ENCODE peak calls at places on chromosomes 1 and 21, in nine cellular contexts. One of them, this sample, is unnamed.

GRCh38 chr21:43273016-43273707 is 104.4 kb downstream of the CRYAA start:
- DNase-seq in activated naive CD4-positive, alpha-beta T cell treated with anti-CD3 and anti-CD28 coated beads for 36 hours: no peak
- DNase-seq in NCI-H1092 treated with DMSO at 0.1 percent for 48 hours: no peak
- DNase-seq in anterior cingulate cortex: no peak
- DNase-seq in cardiac muscle cell: no peak
- DNase-seq in stimulated activated CD8-positive, alpha-beta memory T cell treated with anti-CD3 and anti-CD28 coated beads, Interleukin-15, amount 100 ng/mL, for 4 hours: no peak
- DNase-seq in endothelial cell: no peak
- DNase-seq in NCI-H526 treated with DMSO at 0.1 percent for 48 hours: no peak
- DNase-seq in lower lobe of right lung: peak
- DNase-seq in this sample: peak

GRCh38 chr1:5734996-5735395 is 257.2 kb downstream of the NPHP4 start:
- DNase-seq in lower lobe of right lung: peak
- DNase-seq in stimulated activated CD8-positive, alpha-beta memory T cell treated with anti-CD3 and anti-CD28 coated beads, Interleukin-15, amount 100 ng/mL, for 4 hours: no peak
- DNase-seq in cardiac muscle cell: no peak
- DNase-seq in anterior cingulate cortex: no peak
- DNase-seq in NCI-H1092 treated with DMSO at 0.1 percent for 48 hours: no peak
- DNase-seq in endothelial cell: no peak
- DNase-seq in NCI-H526 treated with DMSO at 0.1 percent for 48 hours: no peak
- DNase-seq in activated naive CD4-positive, alpha-beta T cell treated with anti-CD3 and anti-CD28 coated beads for 36 hours: no peak
- DNase-seq in this sample: peak

GRCh38 chr1:55669308-55669707 is 454.1 kb upstream of the USP24 start:
- DNase-seq in anterior cingulate cortex: no peak
- DNase-seq in cardiac muscle cell: peak
- DNase-seq in NCI-H1092 treated with DMSO at 0.1 percent for 48 hours: no peak
- DNase-seq in NCI-H526 treated with DMSO at 0.1 percent for 48 hours: no peak
- DNase-seq in lower lobe of right lung: no peak
- DNase-seq in activated naive CD4-positive, alpha-beta T cell treated with anti-CD3 and anti-CD28 coated beads for 36 hours: no peak
- DNase-seq in endothelial cell: no peak
- DNase-seq in stimulated activated CD8-positive, alpha-beta memory T cell treated with anti-CD3 and anti-CD28 coated beads, Interleukin-15, amount 100 ng/mL, for 4 hours: no peak
- DNase-seq in this sample: no peak

GRCh38 chr1:171351961-171352360 is 38.0 kb downstream of the FMO4 start:
- DNase-seq in cardiac muscle cell: no peak
- DNase-seq in lower lobe of right lung: no peak
- DNase-seq in NCI-H526 treated with DMSO at 0.1 percent for 48 hours: no peak
- DNase-seq in activated naive CD4-positive, alpha-beta T cell treated with anti-CD3 and anti-CD28 coated beads for 36 hours: no peak
- DNase-seq in anterior cingulate cortex: no peak
- DNase-seq in stimulated activated CD8-positive, alpha-beta memory T cell treated with anti-CD3 and anti-CD28 coated beads, Interleukin-15, amount 100 ng/mL, for 4 hours: no peak
- DNase-seq in endothelial cell: no peak
- DNase-seq in NCI-H1092 treated with DMSO at 0.1 percent for 48 hours: no peak
- DNase-seq in this sample: no peak

GRCh38 chr1:103109291-103109920 is 1.1 kb upstream of the COL11A1 start:
- DNase-seq in NCI-H526 treated with DMSO at 0.1 percent for 48 hours: peak
- DNase-seq in activated naive CD4-positive, alpha-beta T cell treated with anti-CD3 and anti-CD28 coated beads for 36 hours: no peak
- DNase-seq in NCI-H1092 treated with DMSO at 0.1 percent for 48 hours: no peak
- DNase-seq in anterior cingulate cortex: no peak
- DNase-seq in endothelial cell: no peak
- DNase-seq in stimulated activated CD8-positive, alpha-beta memory T cell treated with anti-CD3 and anti-CD28 coated beads, Interleukin-15, amount 100 ng/mL, for 4 hours: no peak
- DNase-seq in lower lobe of right lung: no peak
- DNase-seq in cardiac muscle cell: no peak
- DNase-seq in this sample: no peak

GRCh38 chr1:93977546-93977945 is 68.3 kb upstream of the GCLM start:
- DNase-seq in activated naive CD4-positive, alpha-beta T cell treated with anti-CD3 and anti-CD28 coated beads for 36 hours: no peak
- DNase-seq in stimulated activated CD8-positive, alpha-beta memory T cell treated with anti-CD3 and anti-CD28 coated beads, Interleukin-15, amount 100 ng/mL, for 4 hours: no peak
- DNase-seq in NCI-H526 treated with DMSO at 0.1 percent for 48 hours: no peak
- DNase-seq in cardiac muscle cell: peak
- DNase-seq in anterior cingulate cortex: no peak
- DNase-seq in lower lobe of right lung: no peak
- DNase-seq in NCI-H1092 treated with DMSO at 0.1 percent for 48 hours: no peak
- DNase-seq in endothelial cell: no peak
- DNase-seq in this sample: no peak

GRCh38 chr1:48422009-48422408 is 50.0 kb downstream of the SPATA6 start:
- DNase-seq in activated naive CD4-positive, alpha-beta T cell treated with anti-CD3 and anti-CD28 coated beads for 36 hours: no peak
- DNase-seq in stimulated activated CD8-positive, alpha-beta memory T cell treated with anti-CD3 and anti-CD28 coated beads, Interleukin-15, amount 100 ng/mL, for 4 hours: no peak
- DNase-seq in endothelial cell: no peak
- DNase-seq in anterior cingulate cortex: no peak
- DNase-seq in cardiac muscle cell: no peak
- DNase-seq in lower lobe of right lung: no peak
- DNase-seq in NCI-H526 treated with DMSO at 0.1 percent for 48 hours: no peak
- DNase-seq in NCI-H1092 treated with DMSO at 0.1 percent for 48 hours: no peak
- DNase-seq in this sample: no peak

GRCh38 chr21:42583150-42583991 is 69.7 kb downstream of the SLC37A1 start:
- DNase-seq in endothelial cell: no peak
- DNase-seq in cardiac muscle cell: no peak
- DNase-seq in activated naive CD4-positive, alpha-beta T cell treated with anti-CD3 and anti-CD28 coated beads for 36 hours: no peak
- DNase-seq in NCI-H1092 treated with DMSO at 0.1 percent for 48 hours: no peak
- DNase-seq in lower lobe of right lung: no peak
- DNase-seq in NCI-H526 treated with DMSO at 0.1 percent for 48 hours: no peak
- DNase-seq in stimulated activated CD8-positive, alpha-beta memory T cell treated with anti-CD3 and anti-CD28 coated beads, Interleukin-15, amount 100 ng/mL, for 4 hours: no peak
- DNase-seq in anterior cingulate cortex: no peak
- DNase-seq in this sample: peak

GRCh38 chr1:231828182-231828920 is 201.8 kb downstream of the DISC1 start:
- DNase-seq in endothelial cell: no peak
- DNase-seq in NCI-H526 treated with DMSO at 0.1 percent for 48 hours: no peak
- DNase-seq in lower lobe of right lung: no peak
- DNase-seq in stimulated activated CD8-positive, alpha-beta memory T cell treated with anti-CD3 and anti-CD28 coated beads, Interleukin-15, amount 100 ng/mL, for 4 hours: no peak
- DNase-seq in anterior cingulate cortex: no peak
- DNase-seq in cardiac muscle cell: peak
- DNase-seq in NCI-H1092 treated with DMSO at 0.1 percent for 48 hours: no peak
- DNase-seq in activated naive CD4-positive, alpha-beta T cell treated with anti-CD3 and anti-CD28 coated beads for 36 hours: no peak
- DNase-seq in this sample: no peak

GRCh38 chr1:171941920-171942319 is 100.6 kb downstream of the DNM3 start:
- DNase-seq in endothelial cell: no peak
- DNase-seq in NCI-H1092 treated with DMSO at 0.1 percent for 48 hours: no peak
- DNase-seq in cardiac muscle cell: no peak
- DNase-seq in stimulated activated CD8-positive, alpha-beta memory T cell treated with anti-CD3 and anti-CD28 coated beads, Interleukin-15, amount 100 ng/mL, for 4 hours: no peak
- DNase-seq in activated naive CD4-positive, alpha-beta T cell treated with anti-CD3 and anti-CD28 coated beads for 36 hours: no peak
- DNase-seq in lower lobe of right lung: no peak
- DNase-seq in NCI-H526 treated with DMSO at 0.1 percent for 48 hours: no peak
- DNase-seq in anterior cingulate cortex: no peak
- DNase-seq in this sample: no peak

GRCh38 chr1:212578043-212578442 is 30.5 kb upstream of the ATF3 start:
- DNase-seq in lower lobe of right lung: no peak
- DNase-seq in activated naive CD4-positive, alpha-beta T cell treated with anti-CD3 and anti-CD28 coated beads for 36 hours: no peak
- DNase-seq in NCI-H526 treated with DMSO at 0.1 percent for 48 hours: no peak
- DNase-seq in cardiac muscle cell: no peak
- DNase-seq in NCI-H1092 treated with DMSO at 0.1 percent for 48 hours: no peak
- DNase-seq in anterior cingulate cortex: no peak
- DNase-seq in stimulated activated CD8-positive, alpha-beta memory T cell treated with anti-CD3 and anti-CD28 coated beads, Interleukin-15, amount 100 ng/mL, for 4 hours: no peak
- DNase-seq in endothelial cell: no peak
- DNase-seq in this sample: no peak

GRCh38 chr1:235939488-235939775 is 72.7 kb upstream of the LYST start:
- DNase-seq in NCI-H1092 treated with DMSO at 0.1 percent for 48 hours: no peak
- DNase-seq in NCI-H526 treated with DMSO at 0.1 percent for 48 hours: no peak
- DNase-seq in anterior cingulate cortex: no peak
- DNase-seq in lower lobe of right lung: no peak
- DNase-seq in activated naive CD4-positive, alpha-beta T cell treated with anti-CD3 and anti-CD28 coated beads for 36 hours: no peak
- DNase-seq in endothelial cell: no peak
- DNase-seq in cardiac muscle cell: no peak
- DNase-seq in stimulated activated CD8-positive, alpha-beta memory T cell treated with anti-CD3 and anti-CD28 coated beads, Interleukin-15, amount 100 ng/mL, for 4 hours: no peak
- DNase-seq in this sample: no peak

GRCh38 chr1:179955731-179956130 is 1.1 kb downstream of the CEP350 start:
- DNase-seq in lower lobe of right lung: no peak
- DNase-seq in NCI-H1092 treated with DMSO at 0.1 percent for 48 hours: no peak
- DNase-seq in endothelial cell: no peak
- DNase-seq in NCI-H526 treated with DMSO at 0.1 percent for 48 hours: no peak
- DNase-seq in anterior cingulate cortex: no peak
- DNase-seq in cardiac muscle cell: no peak
- DNase-seq in stimulated activated CD8-positive, alpha-beta memory T cell treated with anti-CD3 and anti-CD28 coated beads, Interleukin-15, amount 100 ng/mL, for 4 hours: no peak
- DNase-seq in activated naive CD4-positive, alpha-beta T cell treated with anti-CD3 and anti-CD28 coated beads for 36 hours: no peak
- DNase-seq in this sample: no peak

GRCh38 chr1:167420510-167420909 is 97.8 kb downstream of the CD247 start:
- DNase-seq in endothelial cell: no peak
- DNase-seq in stimulated activated CD8-positive, alpha-beta memory T cell treated with anti-CD3 and anti-CD28 coated beads, Interleukin-15, amount 100 ng/mL, for 4 hours: no peak
- DNase-seq in NCI-H526 treated with DMSO at 0.1 percent for 48 hours: no peak
- DNase-seq in anterior cingulate cortex: no peak
- DNase-seq in cardiac muscle cell: peak
- DNase-seq in activated naive CD4-positive, alpha-beta T cell treated with anti-CD3 and anti-CD28 coated beads for 36 hours: no peak
- DNase-seq in NCI-H1092 treated with DMSO at 0.1 percent for 48 hours: no peak
- DNase-seq in lower lobe of right lung: no peak
- DNase-seq in this sample: no peak

GRCh38 chr1:112247036-112247597 is 148.9 kb upstream of the CTTNBP2NL start:
- DNase-seq in stimulated activated CD8-positive, alpha-beta memory T cell treated with anti-CD3 and anti-CD28 coated beads, Interleukin-15, amount 100 ng/mL, for 4 hours: no peak
- DNase-seq in lower lobe of right lung: no peak
- DNase-seq in activated naive CD4-positive, alpha-beta T cell treated with anti-CD3 and anti-CD28 coated beads for 36 hours: no peak
- DNase-seq in NCI-H1092 treated with DMSO at 0.1 percent for 48 hours: peak
- DNase-seq in endothelial cell: no peak
- DNase-seq in cardiac muscle cell: no peak
- DNase-seq in anterior cingulate cortex: no peak
- DNase-seq in NCI-H526 treated with DMSO at 0.1 percent for 48 hours: no peak
- DNase-seq in this sample: no peak

GRCh38 chr21:27104749-27105439 is 138.0 kb upstream of the ADAMTS5 start:
- DNase-seq in endothelial cell: no peak
- DNase-seq in anterior cingulate cortex: no peak
- DNase-seq in activated naive CD4-positive, alpha-beta T cell treated with anti-CD3 and anti-CD28 coated beads for 36 hours: no peak
- DNase-seq in NCI-H526 treated with DMSO at 0.1 percent for 48 hours: no peak
- DNase-seq in NCI-H1092 treated with DMSO at 0.1 percent for 48 hours: no peak
- DNase-seq in lower lobe of right lung: no peak
- DNase-seq in stimulated activated CD8-positive, alpha-beta memory T cell treated with anti-CD3 and anti-CD28 coated beads, Interleukin-15, amount 100 ng/mL, for 4 hours: no peak
- DNase-seq in cardiac muscle cell: peak
- DNase-seq in this sample: no peak

GRCh38 chr1:53526451-53527101 is 67.4 kb downstream of the DMRTB1 start:
- DNase-seq in lower lobe of right lung: peak
- DNase-seq in cardiac muscle cell: peak
- DNase-seq in anterior cingulate cortex: no peak
- DNase-seq in endothelial cell: no peak
- DNase-seq in NCI-H526 treated with DMSO at 0.1 percent for 48 hours: peak
- DNase-seq in activated naive CD4-positive, alpha-beta T cell treated with anti-CD3 and anti-CD28 coated beads for 36 hours: no peak
- DNase-seq in NCI-H1092 treated with DMSO at 0.1 percent for 48 hours: peak
- DNase-seq in stimulated activated CD8-positive, alpha-beta memory T cell treated with anti-CD3 and anti-CD28 coated beads, Interleukin-15, amount 100 ng/mL, for 4 hours: no peak
- DNase-seq in this sample: no peak

GRCh38 chr1:190478193-190479007 is 736 bp upstream of the BRINP3 start:
- DNase-seq in lower lobe of right lung: no peak
- DNase-seq in NCI-H1092 treated with DMSO at 0.1 percent for 48 hours: peak
- DNase-seq in NCI-H526 treated with DMSO at 0.1 percent for 48 hours: peak
- DNase-seq in stimulated activated CD8-positive, alpha-beta memory T cell treated with anti-CD3 and anti-CD28 coated beads, Interleukin-15, amount 100 ng/mL, for 4 hours: no peak
- DNase-seq in cardiac muscle cell: peak
- DNase-seq in activated naive CD4-positive, alpha-beta T cell treated with anti-CD3 and anti-CD28 coated beads for 36 hours: no peak
- DNase-seq in endothelial cell: peak
- DNase-seq in anterior cingulate cortex: no peak
- DNase-seq in this sample: no peak

GRCh38 chr21:39456665-39457064 is 4.9 kb downstream of the SH3BGR start:
- DNase-seq in NCI-H1092 treated with DMSO at 0.1 percent for 48 hours: no peak
- DNase-seq in stimulated activated CD8-positive, alpha-beta memory T cell treated with anti-CD3 and anti-CD28 coated beads, Interleukin-15, amount 100 ng/mL, for 4 hours: no peak
- DNase-seq in NCI-H526 treated with DMSO at 0.1 percent for 48 hours: no peak
- DNase-seq in anterior cingulate cortex: no peak
- DNase-seq in lower lobe of right lung: no peak
- DNase-seq in endothelial cell: no peak
- DNase-seq in cardiac muscle cell: no peak
- DNase-seq in activated naive CD4-positive, alpha-beta T cell treated with anti-CD3 and anti-CD28 coated beads for 36 hours: no peak
- DNase-seq in this sample: no peak

GRCh38 chr1:178371999-178372398 is 124.8 kb downstream of the CLEC20A start:
- DNase-seq in anterior cingulate cortex: no peak
- DNase-seq in cardiac muscle cell: no peak
- DNase-seq in NCI-H1092 treated with DMSO at 0.1 percent for 48 hours: no peak
- DNase-seq in NCI-H526 treated with DMSO at 0.1 percent for 48 hours: no peak
- DNase-seq in endothelial cell: peak
- DNase-seq in activated naive CD4-positive, alpha-beta T cell treated with anti-CD3 and anti-CD28 coated beads for 36 hours: no peak
- DNase-seq in lower lobe of right lung: no peak
- DNase-seq in stimulated activated CD8-positive, alpha-beta memory T cell treated with anti-CD3 and anti-CD28 coated beads, Interleukin-15, amount 100 ng/mL, for 4 hours: no peak
- DNase-seq in this sample: no peak

GRCh38 chr1:154767315-154768240 is 102.5 kb downstream of the KCNN3 start:
- DNase-seq in activated naive CD4-positive, alpha-beta T cell treated with anti-CD3 and anti-CD28 coated beads for 36 hours: no peak
- DNase-seq in endothelial cell: no peak
- DNase-seq in NCI-H526 treated with DMSO at 0.1 percent for 48 hours: no peak
- DNase-seq in lower lobe of right lung: no peak
- DNase-seq in NCI-H1092 treated with DMSO at 0.1 percent for 48 hours: peak
- DNase-seq in stimulated activated CD8-positive, alpha-beta memory T cell treated with anti-CD3 and anti-CD28 coated beads, Interleukin-15, amount 100 ng/mL, for 4 hours: no peak
- DNase-seq in anterior cingulate cortex: peak
- DNase-seq in cardiac muscle cell: peak
- DNase-seq in this sample: no peak

GRCh38 chr1:224734261-224734935 is 118.3 kb downstream of the CNIH3 start:
- DNase-seq in NCI-H526 treated with DMSO at 0.1 percent for 48 hours: no peak
- DNase-seq in cardiac muscle cell: no peak
- DNase-seq in stimulated activated CD8-positive, alpha-beta memory T cell treated with anti-CD3 and anti-CD28 coated beads, Interleukin-15, amount 100 ng/mL, for 4 hours: no peak
- DNase-seq in endothelial cell: no peak
- DNase-seq in NCI-H1092 treated with DMSO at 0.1 percent for 48 hours: no peak
- DNase-seq in anterior cingulate cortex: no peak
- DNase-seq in activated naive CD4-positive, alpha-beta T cell treated with anti-CD3 and anti-CD28 coated beads for 36 hours: no peak
- DNase-seq in lower lobe of right lung: no peak
- DNase-seq in this sample: no peak

GRCh38 chr1:82269466-82269865 is 468.7 kb downstream of the ADGRL2 start:
- DNase-seq in anterior cingulate cortex: no peak
- DNase-seq in stimulated activated CD8-positive, alpha-beta memory T cell treated with anti-CD3 and anti-CD28 coated beads, Interleukin-15, amount 100 ng/mL, for 4 hours: no peak
- DNase-seq in cardiac muscle cell: peak
- DNase-seq in activated naive CD4-positive, alpha-beta T cell treated with anti-CD3 and anti-CD28 coated beads for 36 hours: no peak
- DNase-seq in endothelial cell: no peak
- DNase-seq in NCI-H1092 treated with DMSO at 0.1 percent for 48 hours: no peak
- DNase-seq in NCI-H526 treated with DMSO at 0.1 percent for 48 hours: no peak
- DNase-seq in lower lobe of right lung: no peak
- DNase-seq in this sample: no peak

GRCh38 chr1:68969430-68969829 is 472.5 kb upstream of the DEPDC1 start:
- DNase-seq in NCI-H526 treated with DMSO at 0.1 percent for 48 hours: peak
- DNase-seq in NCI-H1092 treated with DMSO at 0.1 percent for 48 hours: no peak
- DNase-seq in lower lobe of right lung: no peak
- DNase-seq in endothelial cell: no peak
- DNase-seq in activated naive CD4-positive, alpha-beta T cell treated with anti-CD3 and anti-CD28 coated beads for 36 hours: no peak
- DNase-seq in stimulated activated CD8-positive, alpha-beta memory T cell treated with anti-CD3 and anti-CD28 coated beads, Interleukin-15, amount 100 ng/mL, for 4 hours: no peak
- DNase-seq in cardiac muscle cell: no peak
- DNase-seq in anterior cingulate cortex: no peak
- DNase-seq in this sample: no peak

GRCh38 chr1:21641967-21642366 is 27.2 kb downstream of the RAP1GAP start:
- DNase-seq in cardiac muscle cell: no peak
- DNase-seq in NCI-H1092 treated with DMSO at 0.1 percent for 48 hours: no peak
- DNase-seq in endothelial cell: no peak
- DNase-seq in lower lobe of right lung: no peak
- DNase-seq in NCI-H526 treated with DMSO at 0.1 percent for 48 hours: no peak
- DNase-seq in anterior cingulate cortex: no peak
- DNase-seq in activated naive CD4-positive, alpha-beta T cell treated with anti-CD3 and anti-CD28 coated beads for 36 hours: no peak
- DNase-seq in stimulated activated CD8-positive, alpha-beta memory T cell treated with anti-CD3 and anti-CD28 coated beads, Interleukin-15, amount 100 ng/mL, for 4 hours: no peak
- DNase-seq in this sample: no peak

GRCh38 chr1:184390889-184391288 is 4.1 kb downstream of the C1orf21 start:
- DNase-seq in endothelial cell: no peak
- DNase-seq in stimulated activated CD8-positive, alpha-beta memory T cell treated with anti-CD3 and anti-CD28 coated beads, Interleukin-15, amount 100 ng/mL, for 4 hours: no peak
- DNase-seq in NCI-H1092 treated with DMSO at 0.1 percent for 48 hours: no peak
- DNase-seq in activated naive CD4-positive, alpha-beta T cell treated with anti-CD3 and anti-CD28 coated beads for 36 hours: no peak
- DNase-seq in NCI-H526 treated with DMSO at 0.1 percent for 48 hours: no peak
- DNase-seq in lower lobe of right lung: no peak
- DNase-seq in cardiac muscle cell: no peak
- DNase-seq in anterior cingulate cortex: no peak
- DNase-seq in this sample: no peak

GRCh38 chr1:232290570-232290969 is 339.4 kb downstream of the SIPA1L2 start:
- DNase-seq in lower lobe of right lung: no peak
- DNase-seq in activated naive CD4-positive, alpha-beta T cell treated with anti-CD3 and anti-CD28 coated beads for 36 hours: no peak
- DNase-seq in NCI-H1092 treated with DMSO at 0.1 percent for 48 hours: no peak
- DNase-seq in anterior cingulate cortex: no peak
- DNase-seq in stimulated activated CD8-positive, alpha-beta memory T cell treated with anti-CD3 and anti-CD28 coated beads, Interleukin-15, amount 100 ng/mL, for 4 hours: no peak
- DNase-seq in endothelial cell: no peak
- DNase-seq in cardiac muscle cell: no peak
- DNase-seq in NCI-H526 treated with DMSO at 0.1 percent for 48 hours: no peak
- DNase-seq in this sample: no peak

GRCh38 chr21:46402421-46402820 is 56.3 kb upstream of the DIP2A start:
- DNase-seq in lower lobe of right lung: peak
- DNase-seq in stimulated activated CD8-positive, alpha-beta memory T cell treated with anti-CD3 and anti-CD28 coated beads, Interleukin-15, amount 100 ng/mL, for 4 hours: no peak
- DNase-seq in activated naive CD4-positive, alpha-beta T cell treated with anti-CD3 and anti-CD28 coated beads for 36 hours: no peak
- DNase-seq in endothelial cell: no peak
- DNase-seq in cardiac muscle cell: no peak
- DNase-seq in anterior cingulate cortex: no peak
- DNase-seq in NCI-H1092 treated with DMSO at 0.1 percent for 48 hours: no peak
- DNase-seq in NCI-H526 treated with DMSO at 0.1 percent for 48 hours: no peak
- DNase-seq in this sample: no peak

This sample was measured in cardiac septum.